ENCODE peak calls at places on chromosomes 13 and 19, in five cellular contexts. N is COR-L47; X is CD4-positive, alpha-beta memory T cell; K is smooth muscle cell of the brain vasculature; T is NCI-H774. S is an unnamed sample.

GRCh38 chr13:46914341-46914740 is 17.5 kb upstream of the HTR2A start:
- DNase-seq in N (no peak), X (no peak), K (no peak), T (no peak), S (no peak)

GRCh38 chr19:44749994-44750393 is 1.5 kb downstream of the BCL3 start:
- DNase-seq in N (no peak), X (no peak), K (no peak), T (no peak), S (no peak)

GRCh38 chr19:18843960-18844359 is 12.2 kb downstream of the UPF1 start:
- DNase-seq in N (no peak), X (no peak), K (no peak), T (no peak), S (no peak)

GRCh38 chr13:35565273-35565672 is 88.8 kb upstream of the MAB21L1 start:
- DNase-seq in N (no peak), X (no peak), K (no peak), T (no peak), S (no peak)

GRCh38 chr13:44068737-44069136 is 189.0 kb downstream of the LACC1 start:
- DNase-seq in N (no peak), X (no peak), K (peak), T (no peak), S (no peak)

GRCh38 chr19:55454787-55455243 is 6.6 kb downstream of the ISOC2 start:
- DNase-seq in N (peak), X (peak), K (no peak), T (no peak), S (no peak)

GRCh38 chr13:33150146-33150545 is 133.9 kb downstream of the KL start:
- DNase-seq in N (peak), X (no peak), K (no peak), T (no peak), S (no peak)

GRCh38 chr13:82634946-82635345 is 1247.3 kb downstream of the SLITRK1 start:
- DNase-seq in N (no peak), X (no peak), K (no peak), T (no peak), S (no peak)

GRCh38 chr13:111115051-111115840 is at the start of gene ARHGEF7:
- DNase-seq in N (peak), X (no peak), K (no peak), T (peak), S (no peak)

GRCh38 chr19:54017266-54017665 is 25.8 kb downstream of the CACNG6 start:
- DNase-seq in N (no peak), X (no peak), K (no peak), T (no peak), S (no peak)

GRCh38 chr13:74003374-74003773 is 130.8 kb downstream of the KLF12 start:
- DNase-seq in N (no peak), X (no peak), K (no peak), T (no peak), S (no peak)

GRCh38 chr19:472005-472858 is 11.4 kb upstream of the SHC2 start:
- DNase-seq in N (no peak), X (no peak), K (no peak), T (no peak), S (no peak)

GRCh38 chr13:90717451-90717936 is 630.0 kb upstream of the MIR17HG start:
- DNase-seq in N (no peak), X (no peak), K (no peak), T (no peak), S (no peak)

GRCh38 chr13:63910406-63910957 is 2494.8 kb upstream of the PCDH20 start:
- DNase-seq in N (peak), X (no peak), K (no peak), T (no peak), S (no peak)

GRCh38 chr19:49855277-49855675 is 4.3 kb downstream of the PTOV1 start:
- DNase-seq in N (no peak), X (no peak), K (no peak), T (no peak), S (no peak)

S was measured in Panc1.